ENCODE peak calls at places on chromosome 12, in five cellular contexts. C is astrocyte of the spinal cord, M is AG10803, P is GM06990, I is thyroid gland. Z is an unnamed sample.

GRCh38 chr12:111410229-111411186 is 4.8 kb downstream of the SH2B3 start:
- DNase-seq in C (peak; percentile 53), M (no peak), P (no peak), I (no peak), Z (no peak)

GRCh38 chr12:115752913-115753726 is 524.4 kb downstream of the MED13L start:
- DNase-seq in C (peak; percentile 74), M (peak; percentile 78), P (no peak), I (peak; percentile 51), Z (peak; percentile 50)

GRCh38 chr12:87813476-87814234 is 215.5 kb downstream of the C12orf50 start:
- DNase-seq in C (peak; percentile 88), M (peak; percentile 55), P (no peak), I (no peak), Z (no peak)

GRCh38 chr12:65885312-65885711 is 61.0 kb downstream of the HMGA2 start:
- DNase-seq in C (no peak), M (peak; percentile 71), P (no peak), I (no peak), Z (no peak)

GRCh38 chr12:26798013-26798412 is 35.0 kb downstream of the ITPR2 start:
- DNase-seq in C (peak; percentile 50), M (peak; percentile 84), P (peak; percentile 12), I (no peak), Z (no peak)

GRCh38 chr12:65195387-65196055 is 26.1 kb downstream of the LEMD3 start:
- DNase-seq in C (no peak), M (no peak), P (no peak), I (no peak), Z (no peak)

GRCh38 chr12:99352269-99352668 is 295.3 kb upstream of the GARIN6 start:
- DNase-seq in C (no peak), M (no peak), P (no peak), I (no peak), Z (no peak)

GRCh38 chr12:92096346-92097136 is 49.1 kb downstream of the BTG1 start:
- DNase-seq in C (peak; percentile 76), M (no peak), P (no peak), I (no peak), Z (no peak)

GRCh38 chr12:105485926-105486325 is 155.4 kb downstream of the C12orf75 start:
- DNase-seq in C (no peak), M (no peak), P (no peak), I (no peak), Z (no peak)

GRCh38 chr12:91326043-91327027 is 143.7 kb upstream of the DCN start:
- DNase-seq in C (peak; percentile 75), M (peak; percentile 71), P (no peak), I (peak; percentile 36), Z (no peak)

GRCh38 chr12:110998165-110998564 is 77.8 kb upstream of the MYL2 start:
- DNase-seq in C (no peak), M (no peak), P (no peak), I (no peak), Z (no peak)

GRCh38 chr12:108572166-108572790 is 9.9 kb downstream of the ISCU start:
- DNase-seq in C (no peak), M (no peak), P (peak; percentile 72), I (no peak), Z (no peak)

GRCh38 chr12:47032644-47033043 is 46.8 kb upstream of the PCED1B start:
- DNase-seq in C (peak; percentile 81), M (peak; percentile 76), P (no peak), I (no peak), Z (peak; percentile 44)

GRCh38 chr12:64187370-64187769 is 34.7 kb downstream of the KICS2 start:
- DNase-seq in C (peak; percentile 77), M (peak; percentile 71), P (no peak), I (no peak), Z (peak; percentile 24)
- H3K4me3 ChIP-seq in C (no peak overlapping the region), M (no peak overlapping the region), P (no peak overlapping the region), I (no peak overlapping the region), Z (no peak overlapping the region)

GRCh38 chr12:101713059-101713682 is 15.7 kb downstream of the CHPT1 start:
- DNase-seq in C (no peak), M (no peak), P (no peak), I (peak; percentile 19), Z (no peak)
- TF ChIP-seq CTCF in C (no peak), M (no peak), P (no peak), I (no peak), Z (no peak)

DNA sequence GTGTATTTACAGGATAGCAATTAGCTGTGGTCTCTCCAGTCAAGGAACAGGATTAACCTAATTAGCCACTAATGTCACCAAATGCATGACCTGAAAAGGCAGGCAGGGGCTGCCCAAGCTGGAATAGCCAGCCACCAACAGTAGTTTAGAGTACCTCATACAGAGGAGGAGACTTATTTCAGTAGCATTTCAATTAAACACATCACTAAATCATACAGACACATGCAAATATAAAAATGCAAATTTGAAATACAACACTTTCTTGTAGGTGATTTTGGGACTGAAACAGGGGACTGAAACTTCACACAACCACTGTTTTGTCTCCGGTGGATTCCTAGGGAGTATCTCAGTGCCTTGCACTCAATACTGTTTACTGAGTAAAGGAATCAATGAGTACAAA is 647 bp upstream of the IFNG-AS1 start:
- DNase-seq in C (no peak), M (no peak), P (peak; percentile 52), I (no peak), Z (no peak)
- H3K4me3 ChIP-seq in C (no peak overlapping the region), M (no peak overlapping the region), P (no peak overlapping the region), I (no peak overlapping the region), Z (no peak overlapping the region)

GRCh38 chr12:49673446-49674317 is 33.5 kb downstream of the FMNL3 start:
- DNase-seq in C (peak; percentile 96), M (peak; percentile 96), P (no peak), I (peak; percentile 94), Z (peak; percentile 76)

GRCh38 chr12:49680075-49680474 is 27.1 kb downstream of the FMNL3 start:
- DNase-seq in C (no peak), M (no peak), P (no peak), I (no peak), Z (no peak)

GRCh38 chr12:49674318-49674985 is 32.8 kb downstream of the FMNL3 start:
- DNase-seq in C (peak; percentile 45), M (peak; percentile 80), P (no peak), I (no peak), Z (no peak)

GRCh38 chr12:49675137-49675536 is 32.1 kb downstream of the FMNL3 start:
- DNase-seq in C (peak; percentile 47), M (no peak), P (no peak), I (no peak), Z (no peak)

DNA sequence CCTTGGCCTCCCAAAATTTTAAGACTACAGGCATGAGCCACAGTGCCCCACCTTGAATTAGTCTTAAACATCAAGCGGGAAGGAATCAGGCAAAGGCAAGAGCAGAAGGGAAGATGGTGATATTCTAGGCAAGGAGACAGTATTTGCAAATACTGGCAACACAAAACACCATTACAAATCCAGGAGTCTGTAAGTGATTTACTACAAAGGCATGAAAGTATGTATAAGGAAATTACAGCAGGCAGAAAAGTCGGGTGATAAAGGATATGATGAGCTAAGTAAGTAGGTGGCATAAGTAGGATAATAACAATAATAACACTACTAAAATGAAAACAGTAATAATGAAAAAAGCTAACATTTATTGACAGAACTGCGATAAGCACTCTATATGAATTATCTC is 28.5 kb downstream of the FMNL3 start:
- DNase-seq in C (no peak), M (peak; percentile 30), P (no peak), I (no peak), Z (no peak)
- TF ChIP-seq CTCF in C (no peak), M (no peak), P (no peak), I (no peak), Z (no peak)

DNA sequence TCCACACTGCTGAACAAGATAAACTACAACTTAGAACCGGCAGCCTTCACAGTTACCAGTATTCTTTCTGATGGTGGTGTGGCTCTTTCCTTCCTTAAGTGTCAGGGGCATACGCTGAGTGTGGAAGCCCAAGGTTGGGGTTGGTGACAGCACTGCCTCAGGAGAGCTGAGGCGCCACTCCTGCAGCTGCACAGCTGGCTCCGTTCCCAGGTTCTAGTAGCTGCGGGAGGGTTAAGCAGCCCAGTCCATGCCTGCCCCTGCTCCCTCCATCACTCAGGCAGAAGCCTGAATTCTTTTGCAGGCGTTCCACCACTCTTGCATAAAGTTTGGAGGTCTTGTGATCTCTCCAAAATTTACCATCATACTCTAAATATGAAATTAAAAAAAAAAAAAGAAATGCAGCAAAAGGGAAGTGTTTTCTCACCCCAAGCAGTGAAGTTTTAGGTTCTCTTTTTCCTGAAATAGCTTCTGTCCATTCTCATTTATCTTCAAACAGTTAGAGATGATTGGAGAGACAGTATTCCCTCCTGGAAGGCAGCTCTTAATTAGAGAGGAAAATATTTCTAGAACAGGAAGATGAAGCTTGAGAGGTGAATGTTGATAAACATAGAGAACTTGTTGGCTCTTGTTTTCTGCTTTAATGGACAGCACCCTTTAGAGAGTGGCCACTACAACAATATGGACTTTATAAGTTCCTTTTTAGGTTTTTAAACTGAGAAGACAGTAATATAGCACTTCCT is 136.1 kb downstream of the FGD4 start:
- DNase-seq in C (peak; percentile 75), M (peak; percentile 69), P (no peak), I (peak; percentile 90), Z (no peak)
- H3K4me3 ChIP-seq in C (peak overlapping the region; percentile 50), M (peak overlapping the region; percentile 52), P (no peak overlapping the region), I (no peak overlapping the region), Z (peak overlapping the region; percentile 35)

GRCh38 chr12:8501720-8502119 is 11.6 kb upstream of the CLEC4D start:
- DNase-seq in C (no peak), M (no peak), P (no peak), I (no peak), Z (no peak)

GRCh38 chr12:8504351-8504750 is 9.0 kb upstream of the CLEC4D start:
- DNase-seq in C (no peak), M (no peak), P (no peak), I (no peak), Z (no peak)

GRCh38 chr12:8499616-8500015 is 13.7 kb upstream of the CLEC4D start:
- DNase-seq in C (no peak), M (no peak), P (no peak), I (no peak), Z (no peak)
- TF ChIP-seq CTCF in C (no peak), M (no peak), P (no peak), I (no peak), Z (no peak)

DNA sequence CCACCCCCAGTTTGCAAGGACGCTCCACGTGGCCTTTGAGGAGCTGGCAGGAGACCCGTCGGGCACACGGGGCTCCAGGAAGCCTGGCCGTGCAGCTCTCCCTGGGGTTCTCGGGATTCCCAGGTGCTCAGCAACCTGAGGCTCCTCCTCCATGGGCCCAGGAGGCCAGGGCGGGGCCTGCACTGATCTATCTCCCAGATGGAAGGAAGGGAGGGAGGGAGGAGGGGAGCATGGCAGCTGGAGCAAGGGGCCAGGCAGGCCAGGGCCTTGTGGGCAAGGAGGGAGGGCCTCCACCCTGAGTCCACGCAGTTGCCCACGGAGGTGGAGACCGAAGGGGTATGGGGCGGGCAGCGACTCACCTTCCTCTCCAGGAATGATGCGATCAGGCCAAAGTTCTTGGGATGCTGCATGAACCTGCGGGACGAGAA is 127.3 kb downstream of the RFLNA start:
- DNase-seq in C (no peak), M (no peak), P (no peak), I (peak; percentile 91), Z (no peak)
- H3K4me3 ChIP-seq in C (peak overlapping the region; percentile 20), M (peak overlapping the region; percentile 44), P (no peak overlapping the region), I (no peak overlapping the region), Z (peak overlapping the region; percentile 25)